ENCODE peak calls at places on chromosomes 13 and 19, in four cellular contexts. N is fibroblast of mammary gland; T is stimulated activated CD4-positive, alpha-beta T cell treated with anti-CD3 and anti-CD28 coated beads, Interleukin-4, amount 100 ng/mL, for 1 hour; L is nucleus accumbens. D is an unnamed sample.

GRCh38 chr19:16942583-16942982 is 53.8 kb downstream of the F2RL3 start:
- DNase-seq in T (no peak), L (no peak), N (no peak), D (no peak)

GRCh38 chr13:111855786-111856185 is 211.2 kb upstream of the SOX1 start:
- DNase-seq in T (no peak), L (no peak), N (no peak), D (no peak)

GRCh38 chr19:13526552-13526951 is 20.3 kb upstream of the CACNA1A start:
- DNase-seq in L (no peak), N (peak; percentile 15), T (no peak), D (no peak)

GRCh38 chr19:34193439-34193838 is 21.1 kb downstream of the LSM14A start:
- DNase-seq in T (no peak), L (no peak), N (no peak), D (no peak)

GRCh38 chr19:6825076-6825774 is 52.7 kb downstream of the VAV1 start:
- DNase-seq in N (no peak), L (no peak), T (no peak), D (no peak)

GRCh38 chr13:33139186-33139585 is 123.0 kb downstream of the KL start:
- DNase-seq in T (no peak), N (no peak), L (no peak), D (no peak)

GRCh38 chr13:21297452-21297851 is 121.0 kb downstream of the MRPL57 start:
- DNase-seq in N (peak; percentile 11), L (no peak), T (no peak), D (no peak)

GRCh38 chr13:100149389-100149788 is 60.5 kb downstream of the PCCA start:
- DNase-seq in N (peak; percentile 18), L (no peak), T (no peak), D (peak; percentile 12)

GRCh38 chr13:46571189-46571901 is 18.4 kb downstream of the LRCH1 start:
- DNase-seq in L (no peak), N (peak; percentile 25), T (no peak), D (peak; percentile 74)

GRCh38 chr13:35699181-35699580 is 222.7 kb upstream of the MAB21L1 start:
- DNase-seq in L (no peak), T (no peak), N (peak; percentile 78), D (no peak)

GRCh38 chr19:12833747-12834417 is 497 bp downstream of the RTBDN start:
- DNase-seq in T (peak; percentile 41), N (no peak), L (no peak), D (peak; percentile 87)

GRCh38 chr19:38209671-38210457 is 14.2 kb downstream of the DPF1 start:
- DNase-seq in L (peak; percentile 70), N (peak; percentile 44), T (no peak), D (peak; percentile 28)

GRCh38 chr13:106529415-106530208 is 5.8 kb downstream of the EFNB2 start:
- DNase-seq in N (no peak), T (no peak), L (no peak), D (no peak)

GRCh38 chr13:40597735-40598365 is 68.6 kb downstream of the FOXO1 start:
- DNase-seq in T (no peak), L (no peak), N (no peak), D (no peak)

GRCh38 chr13:43730642-43731041 is 56.1 kb downstream of the ENOX1 start:
- DNase-seq in N (peak; percentile 58), T (no peak), L (no peak), D (no peak)

GRCh38 chr19:18342090-18342632 is 1.8 kb downstream of the PGPEP1 start:
- DNase-seq in N (no peak), T (no peak), L (no peak), D (no peak)

GRCh38 chr19:14081797-14082674 is 3.5 kb downstream of the C19orf67 start:
- DNase-seq in L (peak; percentile 41), N (peak; percentile 30), T (peak; percentile 43), D (no peak)

GRCh38 chr13:41061914-41062837 is 867 bp downstream of the WBP4 start:
- DNase-seq in T (no peak), N (peak; percentile 71), L (no peak), D (peak; percentile 42)

D was measured in cerebellum.